ENCODE peak calls at places on chromosomes 6 and 20, in eight cellular contexts. One of them, this sample, is unnamed.

GRCh38 chr6:169371344-169372144 is 117.9 kb upstream of the THBS2 start:
- DNase-seq in NT2/D1: no peak
- DNase-seq in activated T-cell treated with anti-CD3 and anti-CD28 coated beads, Interleukin-2, amount 50 U/mL, for 24 hours: no peak
- DNase-seq in astrocyte of the cerebellum: no peak
- DNase-seq in ecto neural progenitor cell: peak
- DNase-seq in stimulated activated CD4-positive, alpha-beta T cell treated with anti-CD3 and anti-CD28 coated beads, Interleukin-1b, Interleukin-23, amount 100 ng/mL, for 24 hours: no peak
- DNase-seq in HT-29: no peak
- DNase-seq in uterus: no peak
- DNase-seq in this sample: no peak

GRCh38 chr6:105164418-105164817 is 15.4 kb downstream of the POPDC3 start:
- DNase-seq in activated T-cell treated with anti-CD3 and anti-CD28 coated beads, Interleukin-2, amount 50 U/mL, for 24 hours: no peak
- DNase-seq in stimulated activated CD4-positive, alpha-beta T cell treated with anti-CD3 and anti-CD28 coated beads, Interleukin-1b, Interleukin-23, amount 100 ng/mL, for 24 hours: no peak
- DNase-seq in HT-29: no peak
- DNase-seq in astrocyte of the cerebellum: no peak
- DNase-seq in NT2/D1: no peak
- DNase-seq in ecto neural progenitor cell: no peak
- DNase-seq in uterus: no peak
- DNase-seq in this sample: no peak

GRCh38 chr6:118280210-118280609 is 267.9 kb upstream of the PLN start:
- DNase-seq in NT2/D1: no peak
- DNase-seq in uterus: no peak
- DNase-seq in ecto neural progenitor cell: no peak
- DNase-seq in activated T-cell treated with anti-CD3 and anti-CD28 coated beads, Interleukin-2, amount 50 U/mL, for 24 hours: no peak
- DNase-seq in stimulated activated CD4-positive, alpha-beta T cell treated with anti-CD3 and anti-CD28 coated beads, Interleukin-1b, Interleukin-23, amount 100 ng/mL, for 24 hours: no peak
- DNase-seq in HT-29: no peak
- DNase-seq in astrocyte of the cerebellum: peak
- DNase-seq in this sample: no peak

GRCh38 chr6:149628865-149629544 is 19.5 kb downstream of the KATNA1 start:
- DNase-seq in activated T-cell treated with anti-CD3 and anti-CD28 coated beads, Interleukin-2, amount 50 U/mL, for 24 hours: no peak
- DNase-seq in NT2/D1: no peak
- DNase-seq in HT-29: peak
- DNase-seq in uterus: no peak
- DNase-seq in astrocyte of the cerebellum: no peak
- DNase-seq in ecto neural progenitor cell: no peak
- DNase-seq in stimulated activated CD4-positive, alpha-beta T cell treated with anti-CD3 and anti-CD28 coated beads, Interleukin-1b, Interleukin-23, amount 100 ng/mL, for 24 hours: no peak
- DNase-seq in this sample: no peak

GRCh38 chr6:127897437-127897836 is 3.4 kb downstream of the THEMIS start:
- DNase-seq in astrocyte of the cerebellum: no peak
- DNase-seq in uterus: no peak
- DNase-seq in activated T-cell treated with anti-CD3 and anti-CD28 coated beads, Interleukin-2, amount 50 U/mL, for 24 hours: no peak
- DNase-seq in stimulated activated CD4-positive, alpha-beta T cell treated with anti-CD3 and anti-CD28 coated beads, Interleukin-1b, Interleukin-23, amount 100 ng/mL, for 24 hours: no peak
- DNase-seq in HT-29: no peak
- DNase-seq in ecto neural progenitor cell: no peak
- DNase-seq in NT2/D1: no peak
- DNase-seq in this sample: no peak

GRCh38 chr6:21769405-21769851 is 175.9 kb downstream of the SOX4 start:
- DNase-seq in HT-29: no peak
- DNase-seq in activated T-cell treated with anti-CD3 and anti-CD28 coated beads, Interleukin-2, amount 50 U/mL, for 24 hours: no peak
- DNase-seq in uterus: peak
- DNase-seq in astrocyte of the cerebellum: peak
- DNase-seq in ecto neural progenitor cell: no peak
- DNase-seq in stimulated activated CD4-positive, alpha-beta T cell treated with anti-CD3 and anti-CD28 coated beads, Interleukin-1b, Interleukin-23, amount 100 ng/mL, for 24 hours: no peak
- DNase-seq in NT2/D1: peak
- DNase-seq in this sample: no peak

GRCh38 chr6:1602356-1602713 is 7.4 kb upstream of the FOXC1 start:
- DNase-seq in stimulated activated CD4-positive, alpha-beta T cell treated with anti-CD3 and anti-CD28 coated beads, Interleukin-1b, Interleukin-23, amount 100 ng/mL, for 24 hours: no peak
- DNase-seq in NT2/D1: no peak
- DNase-seq in HT-29: no peak
- DNase-seq in uterus: no peak
- DNase-seq in activated T-cell treated with anti-CD3 and anti-CD28 coated beads, Interleukin-2, amount 50 U/mL, for 24 hours: no peak
- DNase-seq in astrocyte of the cerebellum: no peak
- DNase-seq in ecto neural progenitor cell: no peak
- DNase-seq in this sample: no peak

GRCh38 chr6:13466304-13467215 is 20.8 kb downstream of the GFOD1 start:
- DNase-seq in ecto neural progenitor cell: no peak
- DNase-seq in stimulated activated CD4-positive, alpha-beta T cell treated with anti-CD3 and anti-CD28 coated beads, Interleukin-1b, Interleukin-23, amount 100 ng/mL, for 24 hours: no peak
- DNase-seq in NT2/D1: no peak
- DNase-seq in activated T-cell treated with anti-CD3 and anti-CD28 coated beads, Interleukin-2, amount 50 U/mL, for 24 hours: peak
- DNase-seq in HT-29: no peak
- DNase-seq in astrocyte of the cerebellum: no peak
- DNase-seq in uterus: no peak
- DNase-seq in this sample: no peak

GRCh38 chr6:82915666-82916065 is 150.0 kb downstream of the UBE3D start:
- DNase-seq in HT-29: no peak
- DNase-seq in stimulated activated CD4-positive, alpha-beta T cell treated with anti-CD3 and anti-CD28 coated beads, Interleukin-1b, Interleukin-23, amount 100 ng/mL, for 24 hours: no peak
- DNase-seq in activated T-cell treated with anti-CD3 and anti-CD28 coated beads, Interleukin-2, amount 50 U/mL, for 24 hours: no peak
- DNase-seq in NT2/D1: no peak
- DNase-seq in uterus: no peak
- DNase-seq in astrocyte of the cerebellum: no peak
- DNase-seq in ecto neural progenitor cell: no peak
- DNase-seq in this sample: no peak

GRCh38 chr20:19368351-19368750 is 155.9 kb downstream of the SLC24A3 start:
- DNase-seq in astrocyte of the cerebellum: no peak
- DNase-seq in stimulated activated CD4-positive, alpha-beta T cell treated with anti-CD3 and anti-CD28 coated beads, Interleukin-1b, Interleukin-23, amount 100 ng/mL, for 24 hours: no peak
- DNase-seq in NT2/D1: no peak
- DNase-seq in HT-29: no peak
- DNase-seq in activated T-cell treated with anti-CD3 and anti-CD28 coated beads, Interleukin-2, amount 50 U/mL, for 24 hours: no peak
- DNase-seq in ecto neural progenitor cell: no peak
- DNase-seq in uterus: no peak
- DNase-seq in this sample: no peak

GRCh38 chr6:37713529-37714119 is 15.9 kb upstream of the MDGA1 start:
- DNase-seq in stimulated activated CD4-positive, alpha-beta T cell treated with anti-CD3 and anti-CD28 coated beads, Interleukin-1b, Interleukin-23, amount 100 ng/mL, for 24 hours: no peak
- DNase-seq in ecto neural progenitor cell: no peak
- DNase-seq in astrocyte of the cerebellum: no peak
- DNase-seq in NT2/D1: no peak
- DNase-seq in activated T-cell treated with anti-CD3 and anti-CD28 coated beads, Interleukin-2, amount 50 U/mL, for 24 hours: no peak
- DNase-seq in HT-29: no peak
- DNase-seq in uterus: no peak
- DNase-seq in this sample: no peak

GRCh38 chr6:44246663-44247337 is at the start of gene HSP90AB1:
- DNase-seq in activated T-cell treated with anti-CD3 and anti-CD28 coated beads, Interleukin-2, amount 50 U/mL, for 24 hours: peak
- DNase-seq in NT2/D1: peak
- DNase-seq in uterus: peak
- DNase-seq in astrocyte of the cerebellum: peak
- DNase-seq in HT-29: peak
- DNase-seq in stimulated activated CD4-positive, alpha-beta T cell treated with anti-CD3 and anti-CD28 coated beads, Interleukin-1b, Interleukin-23, amount 100 ng/mL, for 24 hours: peak
- DNase-seq in ecto neural progenitor cell: peak
- DNase-seq in this sample: peak

GRCh38 chr20:38680492-38681118 is 43.7 kb upstream of the SLC32A1 start:
- DNase-seq in activated T-cell treated with anti-CD3 and anti-CD28 coated beads, Interleukin-2, amount 50 U/mL, for 24 hours: no peak
- DNase-seq in stimulated activated CD4-positive, alpha-beta T cell treated with anti-CD3 and anti-CD28 coated beads, Interleukin-1b, Interleukin-23, amount 100 ng/mL, for 24 hours: no peak
- DNase-seq in astrocyte of the cerebellum: peak
- DNase-seq in NT2/D1: no peak
- DNase-seq in ecto neural progenitor cell: peak
- DNase-seq in uterus: no peak
- DNase-seq in HT-29: peak
- DNase-seq in this sample: no peak

GRCh38 chr20:46767127-46767761 is 57.8 kb downstream of the SLC2A10 start:
- DNase-seq in ecto neural progenitor cell: no peak
- DNase-seq in uterus: no peak
- DNase-seq in activated T-cell treated with anti-CD3 and anti-CD28 coated beads, Interleukin-2, amount 50 U/mL, for 24 hours: no peak
- DNase-seq in NT2/D1: peak
- DNase-seq in astrocyte of the cerebellum: no peak
- DNase-seq in HT-29: peak
- DNase-seq in stimulated activated CD4-positive, alpha-beta T cell treated with anti-CD3 and anti-CD28 coated beads, Interleukin-1b, Interleukin-23, amount 100 ng/mL, for 24 hours: no peak
- DNase-seq in this sample: no peak

GRCh38 chr20:23257106-23257761 is 93.4 kb upstream of the NXT1 start:
- DNase-seq in uterus: no peak
- DNase-seq in astrocyte of the cerebellum: no peak
- DNase-seq in NT2/D1: no peak
- DNase-seq in ecto neural progenitor cell: peak
- DNase-seq in HT-29: no peak
- DNase-seq in activated T-cell treated with anti-CD3 and anti-CD28 coated beads, Interleukin-2, amount 50 U/mL, for 24 hours: no peak
- DNase-seq in stimulated activated CD4-positive, alpha-beta T cell treated with anti-CD3 and anti-CD28 coated beads, Interleukin-1b, Interleukin-23, amount 100 ng/mL, for 24 hours: no peak
- DNase-seq in this sample: no peak

GRCh38 chr6:132746049-132746448 is 11.7 kb downstream of the VNN2 start:
- DNase-seq in ecto neural progenitor cell: no peak
- DNase-seq in stimulated activated CD4-positive, alpha-beta T cell treated with anti-CD3 and anti-CD28 coated beads, Interleukin-1b, Interleukin-23, amount 100 ng/mL, for 24 hours: no peak
- DNase-seq in astrocyte of the cerebellum: no peak
- DNase-seq in activated T-cell treated with anti-CD3 and anti-CD28 coated beads, Interleukin-2, amount 50 U/mL, for 24 hours: no peak
- DNase-seq in NT2/D1: no peak
- DNase-seq in uterus: no peak
- DNase-seq in HT-29: no peak
- DNase-seq in this sample: no peak

GRCh38 chr6:43951063-43951755 is 176.0 kb downstream of the MRPL14 start:
- DNase-seq in uterus: peak
- DNase-seq in stimulated activated CD4-positive, alpha-beta T cell treated with anti-CD3 and anti-CD28 coated beads, Interleukin-1b, Interleukin-23, amount 100 ng/mL, for 24 hours: no peak
- DNase-seq in HT-29: peak
- DNase-seq in NT2/D1: no peak
- DNase-seq in activated T-cell treated with anti-CD3 and anti-CD28 coated beads, Interleukin-2, amount 50 U/mL, for 24 hours: no peak
- DNase-seq in ecto neural progenitor cell: peak
- DNase-seq in astrocyte of the cerebellum: no peak
- DNase-seq in this sample: no peak

GRCh38 chr6:92538296-92538695 is 881.1 kb downstream of the EPHA7 start:
- DNase-seq in HT-29: no peak
- DNase-seq in activated T-cell treated with anti-CD3 and anti-CD28 coated beads, Interleukin-2, amount 50 U/mL, for 24 hours: no peak
- DNase-seq in ecto neural progenitor cell: no peak
- DNase-seq in NT2/D1: no peak
- DNase-seq in stimulated activated CD4-positive, alpha-beta T cell treated with anti-CD3 and anti-CD28 coated beads, Interleukin-1b, Interleukin-23, amount 100 ng/mL, for 24 hours: no peak
- DNase-seq in astrocyte of the cerebellum: peak
- DNase-seq in uterus: no peak
- DNase-seq in this sample: no peak

GRCh38 chr6:13395272-13396237 is 67.2 kb upstream of the TBC1D7 start:
- DNase-seq in NT2/D1: no peak
- DNase-seq in HT-29: peak
- DNase-seq in stimulated activated CD4-positive, alpha-beta T cell treated with anti-CD3 and anti-CD28 coated beads, Interleukin-1b, Interleukin-23, amount 100 ng/mL, for 24 hours: no peak
- DNase-seq in uterus: peak
- DNase-seq in ecto neural progenitor cell: no peak
- DNase-seq in astrocyte of the cerebellum: peak
- DNase-seq in activated T-cell treated with anti-CD3 and anti-CD28 coated beads, Interleukin-2, amount 50 U/mL, for 24 hours: no peak
- DNase-seq in this sample: no peak

GRCh38 chr6:104527761-104528415 is 331.8 kb downstream of the HACE1 start:
- DNase-seq in activated T-cell treated with anti-CD3 and anti-CD28 coated beads, Interleukin-2, amount 50 U/mL, for 24 hours: no peak
- DNase-seq in NT2/D1: no peak
- DNase-seq in uterus: peak
- DNase-seq in stimulated activated CD4-positive, alpha-beta T cell treated with anti-CD3 and anti-CD28 coated beads, Interleukin-1b, Interleukin-23, amount 100 ng/mL, for 24 hours: no peak
- DNase-seq in HT-29: peak
- DNase-seq in astrocyte of the cerebellum: peak
- DNase-seq in ecto neural progenitor cell: peak
- DNase-seq in this sample: no peak

GRCh38 chr6:105733556-105734162 is 330.8 kb upstream of the PREP start:
- DNase-seq in ecto neural progenitor cell: no peak
- DNase-seq in NT2/D1: no peak
- DNase-seq in activated T-cell treated with anti-CD3 and anti-CD28 coated beads, Interleukin-2, amount 50 U/mL, for 24 hours: no peak
- DNase-seq in astrocyte of the cerebellum: peak
- DNase-seq in uterus: no peak
- DNase-seq in stimulated activated CD4-positive, alpha-beta T cell treated with anti-CD3 and anti-CD28 coated beads, Interleukin-1b, Interleukin-23, amount 100 ng/mL, for 24 hours: no peak
- DNase-seq in HT-29: peak
- DNase-seq in this sample: no peak

GRCh38 chr6:31690231-31691077 is 9.6 kb upstream of the LY6G5C start:
- DNase-seq in HT-29: peak
- DNase-seq in activated T-cell treated with anti-CD3 and anti-CD28 coated beads, Interleukin-2, amount 50 U/mL, for 24 hours: no peak
- DNase-seq in stimulated activated CD4-positive, alpha-beta T cell treated with anti-CD3 and anti-CD28 coated beads, Interleukin-1b, Interleukin-23, amount 100 ng/mL, for 24 hours: no peak
- DNase-seq in NT2/D1: no peak
- DNase-seq in ecto neural progenitor cell: no peak
- DNase-seq in uterus: no peak
- DNase-seq in astrocyte of the cerebellum: no peak
- DNase-seq in this sample: no peak

GRCh38 chr20:48823960-48824497 is 3.8 kb downstream of the PREX1 start:
- DNase-seq in NT2/D1: no peak
- DNase-seq in uterus: no peak
- DNase-seq in stimulated activated CD4-positive, alpha-beta T cell treated with anti-CD3 and anti-CD28 coated beads, Interleukin-1b, Interleukin-23, amount 100 ng/mL, for 24 hours: no peak
- DNase-seq in ecto neural progenitor cell: no peak
- DNase-seq in HT-29: no peak
- DNase-seq in astrocyte of the cerebellum: peak
- DNase-seq in activated T-cell treated with anti-CD3 and anti-CD28 coated beads, Interleukin-2, amount 50 U/mL, for 24 hours: peak
- DNase-seq in this sample: peak

GRCh38 chr6:100905067-100905466 is 23.9 kb upstream of the ASCC3 start:
- DNase-seq in uterus: no peak
- DNase-seq in astrocyte of the cerebellum: no peak
- DNase-seq in ecto neural progenitor cell: no peak
- DNase-seq in HT-29: no peak
- DNase-seq in NT2/D1: no peak
- DNase-seq in stimulated activated CD4-positive, alpha-beta T cell treated with anti-CD3 and anti-CD28 coated beads, Interleukin-1b, Interleukin-23, amount 100 ng/mL, for 24 hours: no peak
- DNase-seq in activated T-cell treated with anti-CD3 and anti-CD28 coated beads, Interleukin-2, amount 50 U/mL, for 24 hours: no peak
- DNase-seq in this sample: no peak

GRCh38 chr6:134764741-134765140 is 185.2 kb downstream of the ALDH8A1 start:
- DNase-seq in ecto neural progenitor cell: no peak
- DNase-seq in uterus: no peak
- DNase-seq in astrocyte of the cerebellum: no peak
- DNase-seq in stimulated activated CD4-positive, alpha-beta T cell treated with anti-CD3 and anti-CD28 coated beads, Interleukin-1b, Interleukin-23, amount 100 ng/mL, for 24 hours: no peak
- DNase-seq in activated T-cell treated with anti-CD3 and anti-CD28 coated beads, Interleukin-2, amount 50 U/mL, for 24 hours: no peak
- DNase-seq in HT-29: no peak
- DNase-seq in NT2/D1: no peak
- DNase-seq in this sample: no peak

GRCh38 chr20:46915580-46916243 is 21.1 kb downstream of the EYA2 start:
- DNase-seq in activated T-cell treated with anti-CD3 and anti-CD28 coated beads, Interleukin-2, amount 50 U/mL, for 24 hours: no peak
- DNase-seq in HT-29: no peak
- DNase-seq in astrocyte of the cerebellum: no peak
- DNase-seq in stimulated activated CD4-positive, alpha-beta T cell treated with anti-CD3 and anti-CD28 coated beads, Interleukin-1b, Interleukin-23, amount 100 ng/mL, for 24 hours: no peak
- DNase-seq in uterus: no peak
- DNase-seq in NT2/D1: no peak
- DNase-seq in ecto neural progenitor cell: no peak
- DNase-seq in this sample: no peak

GRCh38 chr20:47540443-47541354 is 39.0 kb downstream of the NCOA3 start:
- DNase-seq in astrocyte of the cerebellum: no peak
- DNase-seq in stimulated activated CD4-positive, alpha-beta T cell treated with anti-CD3 and anti-CD28 coated beads, Interleukin-1b, Interleukin-23, amount 100 ng/mL, for 24 hours: no peak
- DNase-seq in ecto neural progenitor cell: no peak
- DNase-seq in activated T-cell treated with anti-CD3 and anti-CD28 coated beads, Interleukin-2, amount 50 U/mL, for 24 hours: no peak
- DNase-seq in HT-29: no peak
- DNase-seq in uterus: no peak
- DNase-seq in NT2/D1: no peak
- DNase-seq in this sample: no peak